ENCODE peak calls at places on chromosomes 5 and 9, in seven cellular contexts. A is A549, O is naive B cell, G is amygdala, H is GM20000, Q is astrocyte of the cerebellum, N is cardiac muscle cell. C is an unnamed sample.
A peak's percentile ranks its signal among the peaks of the same experiment; 100 is the strongest.

GRCh38 chr5:113487411-113487778 is 858 bp downstream of the MCC start:
- DNase-seq in O (no peak), H (no peak), N (peak; percentile 24), Q (no peak), A (peak; percentile 30), G (no peak), C (no peak)

GRCh38 chr9:96524764-96525163 is 74.8 kb downstream of the HABP4 start:
- DNase-seq in H (no peak), Q (no peak), A (no peak), N (no peak), O (no peak), G (no peak), C (no peak)

GRCh38 chr5:126023894-126024575 is 399.2 kb upstream of the GRAMD2B start:
- DNase-seq in N (no peak), G (no peak), Q (no peak), A (no peak), O (no peak), H (no peak), C (no peak)

GRCh38 chr9:129582865-129583264 is 38.0 kb downstream of the C9orf50 start:
- DNase-seq in G (no peak), N (no peak), A (no peak), Q (no peak), O (no peak), H (no peak), C (no peak)

GRCh38 chr5:161064297-161064696 is 212.3 kb upstream of the ATP10B start:
- DNase-seq in Q (no peak), G (no peak), O (no peak), A (no peak), N (no peak), H (no peak), C (no peak)

GRCh38 chr9:33448159-33448511 is 742 bp upstream of the AQP3 start:
- DNase-seq in Q (no peak), O (no peak), G (no peak), H (no peak), A (no peak), N (no peak), C (no peak)

GRCh38 chr5:67992919-67993318 is 222.6 kb upstream of the PIK3R1 start:
- DNase-seq in N (no peak), Q (peak; percentile 38), O (no peak), H (no peak), G (no peak), A (no peak), C (no peak)

GRCh38 chr5:65329266-65329665 is 152.5 kb downstream of the ADAMTS6 start:
- DNase-seq in A (no peak), H (no peak), G (no peak), Q (no peak), O (no peak), N (no peak), C (no peak)

GRCh38 chr9:15104826-15105420 is 194.7 kb upstream of the FREM1 start:
- DNase-seq in G (no peak), Q (peak; percentile 4), O (peak; percentile 2), N (peak; percentile 66), A (peak; percentile 24), H (peak; percentile 37), C (peak; percentile 4)

GRCh38 chr5:176553260-176554085 is 4.3 kb downstream of the CDHR2 start:
- DNase-seq in A (no peak), O (no peak), Q (no peak), N (no peak), G (no peak), H (no peak), C (no peak)

GRCh38 chr5:98397081-98397480 is 376.4 kb upstream of the RGMB start:
- DNase-seq in G (no peak), H (no peak), Q (peak; percentile 6), O (no peak), N (no peak), A (no peak), C (no peak)

GRCh38 chr9:95750725-95751644 is 124.5 kb upstream of the ERCC6L2 start:
- DNase-seq in A (no peak), H (no peak), G (no peak), O (no peak), N (no peak), Q (no peak), C (no peak)

GRCh38 chr5:109281136-109281690 is 128.6 kb downstream of the PJA2 start:
- DNase-seq in N (no peak), O (no peak), Q (no peak), G (no peak), H (no peak), A (no peak), C (no peak)

GRCh38 chr5:133407277-133407632 is 205.1 kb downstream of the FSTL4 start:
- DNase-seq in G (no peak), H (no peak), O (no peak), N (no peak), Q (no peak), A (no peak), C (no peak)

GRCh38 chr5:168651654-168652053 is 72.5 kb upstream of the PANK3 start:
- DNase-seq in A (peak; percentile 23), Q (peak; percentile 39), O (no peak), N (no peak), H (no peak), G (no peak), C (no peak)

GRCh38 chr5:72552041-72552557 is 44.9 kb upstream of the ZNF366 start:
- DNase-seq in O (no peak), N (no peak), A (no peak), Q (peak; percentile 97), H (no peak), G (no peak), C (no peak)

GRCh38 chr9:133273819-133274218 is 1.2 kb downstream of the ABO start:
- DNase-seq in Q (no peak), A (no peak), N (no peak), H (no peak), O (no peak), G (no peak), C (no peak)

GRCh38 chr5:137896560-137896959 is 7.3 kb downstream of the PKD2L2 start:
- DNase-seq in A (no peak), O (no peak), H (no peak), G (no peak), N (no peak), Q (no peak), C (no peak)

GRCh38 chr9:117343416-117343815 is 71.4 kb downstream of the ASTN2 start:
- DNase-seq in H (no peak), N (no peak), O (no peak), Q (no peak), A (no peak), G (no peak), C (no peak)

GRCh38 chr5:62330302-62330701 is 24.3 kb downstream of the KIF2A start:
- DNase-seq in Q (no peak), N (no peak), H (no peak), O (no peak), G (no peak), A (no peak), C (no peak)

GRCh38 chr5:176823869-176824412 is 13.6 kb downstream of the UNC5A start:
- DNase-seq in Q (no peak), A (no peak), H (no peak), O (no peak), G (no peak), N (no peak), C (no peak)

GRCh38 chr9:129776938-129777768 is 24.3 kb upstream of the PTGES start:
- DNase-seq in O (no peak), G (no peak), N (no peak), A (peak; percentile 99), Q (peak; percentile 99), H (no peak), C (no peak)

GRCh38 chr5:136526798-136527197 is 161.5 kb upstream of the TRPC7 start:
- DNase-seq in G (no peak), A (no peak), O (no peak), N (no peak), Q (no peak), H (no peak), C (no peak)

GRCh38 chr5:62569466-62569865 is 9.2 kb upstream of the LRRC70 start:
- DNase-seq in N (no peak), O (no peak), Q (no peak), G (no peak), H (no peak), A (no peak), C (no peak)

GRCh38 chr5:142178651-142179050 is 70.1 kb downstream of the NDFIP1 start:
- DNase-seq in G (no peak), Q (no peak), A (no peak), N (no peak), O (no peak), H (no peak), C (no peak)

GRCh38 chr5:96426831-96427230 is 6.2 kb downstream of the PCSK1 start:
- DNase-seq in A (no peak), N (no peak), O (no peak), G (no peak), Q (no peak), H (no peak), C (no peak)

GRCh38 chr9:69740872-69741505 is 18.8 kb downstream of the PTAR1 start:
- DNase-seq in Q (no peak), H (no peak), A (no peak), O (no peak), N (no peak), G (no peak), C (no peak)

GRCh38 chr5:131379723-131380122 is 115.9 kb downstream of the CDC42SE2 start:
- DNase-seq in H (peak; percentile 27), Q (peak; percentile 44), N (no peak), O (peak; percentile 84), G (no peak), A (peak; percentile 27), C (peak; percentile 60)

GRCh38 chr5:149210229-149210628 is 61.4 kb upstream of the AFAP1L1 start:
- DNase-seq in Q (peak; percentile 16), N (no peak), O (no peak), A (peak; percentile 15), G (no peak), H (no peak), C (no peak)

GRCh38 chr5:177982072-177982727 is 13.8 kb downstream of the PROP1 start:
- DNase-seq in N (peak; percentile 19), G (no peak), A (peak; percentile 40), H (no peak), O (no peak), Q (no peak), C (no peak)

GRCh38 chr5:137192293-137192743 is 306.8 kb downstream of the SPOCK1 start:
- DNase-seq in A (peak; percentile 69), N (no peak), O (no peak), Q (no peak), H (no peak), G (no peak), C (no peak)

GRCh38 chr9:16954032-16954431 is 83.6 kb upstream of the BNC2 start:
- DNase-seq in A (no peak), Q (no peak), G (no peak), O (no peak), N (no peak), H (no peak), C (no peak)

GRCh38 chr9:124030969-124031451 is 19.4 kb downstream of the LHX2 start:
- DNase-seq in O (no peak), G (no peak), A (no peak), Q (peak; percentile 23), N (no peak), H (no peak), C (no peak)

GRCh38 chr5:131649160-131649559 is 14.1 kb upstream of the RAPGEF6 start:
- DNase-seq in A (no peak), O (no peak), N (no peak), Q (no peak), H (no peak), G (no peak), C (no peak)

GRCh38 chr9:115593587-115594091 is 475.7 kb upstream of the TNC start:
- DNase-seq in Q (no peak), A (peak; percentile 51), O (no peak), G (no peak), N (peak; percentile 46), H (peak; percentile 43), C (peak; percentile 1)

GRCh38 chr9:132472599-132472998 is 62.6 kb downstream of the CFAP77 start:
- DNase-seq in G (no peak), Q (no peak), A (no peak), H (no peak), O (no peak), N (no peak), C (no peak)

GRCh38 chr5:163609910-163610309 is 104.5 kb downstream of the MAT2B start:
- DNase-seq in N (no peak), Q (no peak), A (no peak), H (no peak), G (no peak), O (no peak), C (no peak)

GRCh38 chr5:176866913-176867312 is 32.2 kb downstream of the HK3 start:
- DNase-seq in N (peak; percentile 55), O (no peak), H (no peak), A (no peak), Q (no peak), G (no peak), C (no peak)

C was measured in GM12864.